ENCODE peak calls at places on chromosomes 2 and 18, in ten cellular contexts. A is WTC11; E is substantia nigra; P is mammary epithelial cell; Z is AG08395; J is GM12892; F is central memory CD8-positive, alpha-beta T cell; S is Ammon's horn; U is H54; G is sigmoid colon. O is an unnamed sample.

GRCh38 chr18:23226930-23227728 is 91.8 kb downstream of the CABLES1 start:
- DNase-seq in G (peak; percentile 86), S (peak; percentile 39), U (peak; percentile 15), E (no peak), P (peak; percentile 20), A (no peak), F (no peak), Z (peak; percentile 62), J (no peak), O (no peak)

GRCh38 chr2:37896319-37896718 is 28.8 kb upstream of the RMDN2 start:
- DNase-seq in Z (no peak), E (no peak), J (no peak), G (no peak), A (no peak), P (no peak), S (no peak), F (no peak), U (no peak), O (no peak)

GRCh38 chr2:201084863-201085262 is 13.1 kb downstream of the NDUFB3 start:
- DNase-seq in U (no peak), E (no peak), F (no peak), P (no peak), J (no peak), S (no peak), A (no peak), Z (no peak), G (no peak), O (no peak)

GRCh38 chr2:217903142-217903858 is 99.5 kb downstream of the TNS1 start:
- DNase-seq in P (no peak), F (no peak), J (no peak), Z (no peak), G (no peak), U (no peak), E (no peak), A (no peak), S (no peak), O (no peak)

GRCh38 chr2:215354771-215355695 is 43.2 kb downstream of the ATIC start:
- DNase-seq in Z (no peak), S (no peak), A (no peak), U (no peak), E (no peak), F (no peak), G (no peak), P (peak; percentile 24), J (no peak), O (no peak)

GRCh38 chr2:196801986-196802385 is 2.5 kb upstream of the GTF3C3 start:
- DNase-seq in Z (no peak), F (no peak), S (no peak), G (no peak), J (no peak), E (no peak), A (no peak), P (peak; percentile 19), U (no peak), O (no peak)

GRCh38 chr18:22703883-22704626 is 229.1 kb upstream of the RBBP8 start:
- DNase-seq in Z (peak; percentile 65), S (peak; percentile 56), U (no peak), A (no peak), G (no peak), J (peak; percentile 26), F (no peak), E (no peak), P (peak; percentile 43), O (no peak)

GRCh38 chr2:105690566-105690965 is 54.1 kb upstream of the NCK2 start:
- DNase-seq in E (no peak), Z (no peak), P (no peak), F (no peak), G (no peak), S (no peak), U (no peak), A (no peak), J (no peak), O (no peak)

GRCh38 chr2:129930451-129930850 is 49.0 kb upstream of the RAB6C start:
- DNase-seq in J (no peak), P (no peak), U (no peak), G (no peak), A (no peak), E (no peak), Z (no peak), F (no peak), S (no peak), O (no peak)

GRCh38 chr2:28423856-28424605 is 31.4 kb downstream of the FOSL2 start:
- DNase-seq in U (no peak), J (no peak), F (peak; percentile 50), A (no peak), Z (no peak), E (no peak), S (peak; percentile 35), P (no peak), G (peak; percentile 62), O (no peak)

GRCh38 chr2:65518751-65519150 is 86.4 kb upstream of the SPRED2 start:
- DNase-seq in Z (no peak), J (no peak), A (no peak), E (no peak), U (no peak), P (no peak), S (no peak), G (no peak), F (no peak), O (no peak)

GRCh38 chr2:191983186-191983585 is 136.3 kb upstream of the CAVIN2 start:
- DNase-seq in S (no peak), E (no peak), G (no peak), F (no peak), A (no peak), J (no peak), Z (no peak), P (no peak), U (no peak), O (no peak)

GRCh38 chr2:220451438-220451837 is 824.0 kb downstream of the SLC4A3 start:
- DNase-seq in U (no peak), F (no peak), E (no peak), S (no peak), Z (no peak), P (no peak), G (no peak), A (no peak), J (no peak), O (no peak)

GRCh38 chr18:37294951-37295350 is 270.6 kb downstream of the CELF4 start:
- DNase-seq in P (no peak), A (peak; percentile 91), Z (peak; percentile 31), S (no peak), G (no peak), J (no peak), E (no peak), U (peak; percentile 21), F (no peak), O (peak; percentile 24)

GRCh38 chr2:106111882-106112571 is 82.1 kb downstream of the UXS1 start:
- DNase-seq in S (no peak), Z (no peak), E (no peak), J (no peak), U (no peak), A (no peak), F (no peak), P (no peak), G (no peak), O (no peak)

GRCh38 chr2:160515120-160515519 is 21.5 kb upstream of the RBMS1 start:
- DNase-seq in S (no peak), P (no peak), G (no peak), U (no peak), E (no peak), J (no peak), A (no peak), Z (no peak), F (no peak), O (no peak)

GRCh38 chr18:35267809-35268208 is 22.2 kb downstream of the ZSCAN30 start:
- DNase-seq in F (no peak), P (no peak), S (no peak), Z (no peak), E (no peak), A (no peak), U (no peak), J (no peak), G (peak; percentile 67), O (no peak)

GRCh38 chr18:24514439-24514838 is 54.0 kb downstream of the HRH4 start:
- DNase-seq in U (peak; percentile 35), S (no peak), F (no peak), E (no peak), Z (peak; percentile 10), A (no peak), P (peak; percentile 81), G (no peak), J (peak; percentile 14), O (no peak)

GRCh38 chr2:166375736-166376487 is at the start of gene SCN9A:
- DNase-seq in S (peak; percentile 73), F (no peak), J (no peak), E (no peak), Z (peak; percentile 53), U (peak; percentile 68), A (peak; percentile 89), G (peak; percentile 89), P (peak; percentile 56), O (peak; percentile 81)

GRCh38 chr2:30372836-30373235 is 74.2 kb upstream of the LCLAT1 start:
- DNase-seq in U (no peak), P (no peak), G (no peak), S (no peak), A (no peak), E (no peak), J (no peak), Z (no peak), F (no peak), O (no peak)

GRCh38 chr2:236862961-236863728 is 222.5 kb upstream of the COPS8 start:
- DNase-seq in J (peak; percentile 20), S (peak; percentile 22), G (peak; percentile 19), U (no peak), A (no peak), F (no peak), E (no peak), P (peak; percentile 16), Z (peak; percentile 94), O (no peak)

GRCh38 chr2:241989074-241989473 is 119.5 kb downstream of the RTP5 start:
- DNase-seq in A (no peak), Z (no peak), S (no peak), G (no peak), F (no peak), E (no peak), J (no peak), P (no peak), U (no peak), O (no peak)

GRCh38 chr18:31223371-31223770 is 60.7 kb upstream of the DSC1 start:
- DNase-seq in Z (no peak), P (no peak), G (no peak), S (no peak), F (no peak), J (no peak), A (no peak), E (no peak), U (no peak), O (no peak)

GRCh38 chr2:192025607-192026006 is 169.1 kb downstream of the TMEFF2 start:
- DNase-seq in E (no peak), P (no peak), U (no peak), A (no peak), J (no peak), S (no peak), G (no peak), Z (no peak), F (no peak), O (no peak)

GRCh38 chr2:120591572-120591971 is 144.1 kb upstream of the GLI2 start:
- DNase-seq in S (no peak), E (no peak), J (no peak), G (no peak), F (no peak), U (no peak), A (no peak), Z (no peak), P (no peak), O (no peak)

GRCh38 chr2:24489942-24490673 is 946 bp upstream of the NCOA1 start:
- DNase-seq in P (peak; percentile 30), Z (peak; percentile 18), S (no peak), F (no peak), U (peak; percentile 88), A (no peak), E (no peak), G (peak; percentile 67), J (no peak), O (no peak)

GRCh38 chr2:12303181-12304030 is 413.3 kb upstream of the TRIB2 start:
- DNase-seq in E (no peak), Z (no peak), J (no peak), P (no peak), S (no peak), U (no peak), A (no peak), G (no peak), F (no peak), O (no peak)

GRCh38 chr2:26172189-26172865 is 561 bp upstream of the GAREM2 start:
- DNase-seq in F (no peak), G (peak; percentile 61), Z (no peak), S (no peak), U (no peak), A (peak; percentile 55), E (no peak), P (no peak), J (peak; percentile 35), O (no peak)